ENCODE peak calls at places on chromosomes 6 and 20, in seven cellular contexts. C is lung, I is spleen, Y is fibroblast of the aortic adventitia, F is fibroblast of lung, G is foreskin fibroblast, D is left ventricle myocardium inferior. A is an unnamed sample.

GRCh38 chr6:134495893-134496253 is 178.0 kb upstream of the SGK1 start:
- DNase-seq in C (no peak), I (no peak), Y (no peak), F (no peak), G (no peak), D (no peak), A (no peak)

GRCh38 chr6:41545703-41546474 is at the start of gene FOXP4:
- DNase-seq in C (peak), I (peak), Y (peak), F (peak), G (peak), D (peak), A (peak)

GRCh38 chr6:99779631-99780555 is 173.3 kb downstream of the PRDM13 start:
- DNase-seq in C (no peak), I (no peak), Y (no peak), F (no peak), G (no peak), D (no peak), A (no peak)

GRCh38 chr6:136792945-136793289 is 640 bp upstream of the MAP3K5 start:
- DNase-seq in C (peak), I (peak), Y (peak), F (peak), G (peak), D (peak), A (peak)

GRCh38 chr20:60101201-60101893 is 143.1 kb downstream of the CDH26 start:
- DNase-seq in C (peak), I (no peak), Y (no peak), F (no peak), G (no peak), D (no peak), A (no peak)

GRCh38 chr20:53903652-53903987 is 166.8 kb downstream of the BCAS1 start:
- DNase-seq in C (no peak), I (no peak), Y (peak), F (no peak), G (peak), D (no peak), A (no peak)

GRCh38 chr6:151240036-151240685 is 394 bp downstream of the AKAP12 start:
- DNase-seq in C (peak), I (peak), Y (peak), F (peak), G (peak), D (peak), A (peak)

GRCh38 chr20:45405566-45406259 is 2.4 kb upstream of the DBNDD2 start:
- DNase-seq in C (no peak), I (no peak), Y (peak), F (no peak), G (peak), D (peak), A (no peak)

GRCh38 chr20:37457928-37458327 is 63.1 kb upstream of the NNAT start:
- DNase-seq in C (no peak), I (no peak), Y (no peak), F (no peak), G (no peak), D (no peak), A (no peak)

GRCh38 chr6:38806271-38806670 is 91.2 kb downstream of the DNAH8 start:
- DNase-seq in C (no peak), I (no peak), Y (no peak), F (no peak), G (no peak), D (no peak), A (peak)

GRCh38 chr6:56803594-56803993 is 151.3 kb upstream of the BEND6 start:
- DNase-seq in C (no peak), I (no peak), Y (peak), F (peak), G (peak), D (no peak), A (no peak)

GRCh38 chr20:44393608-44394519 is 38.4 kb downstream of the HNF4A start:
- DNase-seq in C (no peak), I (no peak), Y (no peak), F (no peak), G (no peak), D (no peak), A (no peak)

GRCh38 chr20:44395183-44395962 is 39.9 kb downstream of the HNF4A start:
- DNase-seq in C (no peak), I (no peak), Y (no peak), F (no peak), G (no peak), D (no peak), A (no peak)

GRCh38 chr20:44392088-44392775 is 36.7 kb downstream of the HNF4A start:
- DNase-seq in C (no peak), I (no peak), Y (no peak), F (no peak), G (no peak), D (no peak), A (no peak)

GRCh38 chr20:44394520-44395182 is 39.2 kb downstream of the HNF4A start:
- DNase-seq in C (no peak), I (no peak), Y (no peak), F (peak), G (no peak), D (no peak), A (no peak)

DNA sequence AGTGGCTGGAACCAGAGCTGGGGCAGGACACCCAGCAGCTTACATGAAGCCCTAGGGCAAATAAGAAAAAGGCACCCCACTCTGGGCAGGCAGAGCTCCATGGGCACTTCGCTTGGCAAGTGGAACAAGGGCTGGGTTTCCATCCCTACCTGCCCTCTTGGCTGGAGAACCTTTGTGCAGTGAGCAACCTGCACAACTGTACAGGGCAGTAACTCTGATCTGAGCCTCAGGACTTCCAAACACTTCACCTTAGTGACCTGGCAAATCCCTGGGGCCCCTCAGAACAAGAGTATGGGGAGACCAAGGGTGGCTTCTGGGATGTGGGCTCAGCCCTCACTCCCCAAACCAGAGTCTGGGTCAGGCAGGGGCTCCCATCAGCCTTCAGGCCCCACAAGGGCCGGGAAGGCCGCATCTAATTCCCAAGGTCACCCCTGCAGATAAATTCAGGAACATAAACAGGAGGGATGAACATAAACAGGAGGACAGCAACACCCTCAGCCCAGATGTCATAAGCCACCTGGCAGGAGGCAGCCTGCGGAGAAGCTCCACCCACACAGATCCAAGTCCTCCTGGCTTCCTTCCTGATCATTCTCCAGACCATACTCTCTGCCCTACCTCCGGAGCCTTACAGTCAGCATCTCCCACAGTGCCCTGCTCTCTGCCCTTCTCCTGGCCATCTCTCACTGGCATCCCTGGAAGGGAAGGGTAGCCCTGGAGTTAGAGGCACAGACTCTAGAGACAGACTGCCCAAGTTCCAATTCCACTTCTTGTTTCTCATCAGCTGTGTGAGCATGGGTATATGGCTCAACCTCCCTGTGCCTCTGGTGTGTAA is 37.5 kb downstream of the HNF4A start:
- DNase-seq in C (no peak), I (no peak), Y (no peak), F (no peak), G (no peak), D (no peak), A (no peak)
- H3K4me3 ChIP-seq in C (no peak), I (no peak), Y (no peak), F (no peak), G (no peak), D (no peak), A (no peak)

GRCh38 chr6:3205913-3206312 is 21.5 kb downstream of the TUBB2B start:
- DNase-seq in C (no peak), I (no peak), Y (peak), F (peak), G (peak), D (no peak), A (peak)

GRCh38 chr6:3208096-3208774 is 19.2 kb downstream of the TUBB2B start:
- DNase-seq in C (no peak), I (no peak), Y (peak), F (peak), G (peak), D (no peak), A (no peak)

GRCh38 chr6:3204921-3205320 is 22.5 kb downstream of the TUBB2B start:
- DNase-seq in C (no peak), I (no peak), Y (no peak), F (no peak), G (no peak), D (no peak), A (no peak)

GRCh38 chr6:3208775-3209113 is 18.7 kb downstream of the TUBB2B start:
- DNase-seq in C (no peak), I (no peak), Y (no peak), F (no peak), G (no peak), D (no peak), A (no peak)

DNA sequence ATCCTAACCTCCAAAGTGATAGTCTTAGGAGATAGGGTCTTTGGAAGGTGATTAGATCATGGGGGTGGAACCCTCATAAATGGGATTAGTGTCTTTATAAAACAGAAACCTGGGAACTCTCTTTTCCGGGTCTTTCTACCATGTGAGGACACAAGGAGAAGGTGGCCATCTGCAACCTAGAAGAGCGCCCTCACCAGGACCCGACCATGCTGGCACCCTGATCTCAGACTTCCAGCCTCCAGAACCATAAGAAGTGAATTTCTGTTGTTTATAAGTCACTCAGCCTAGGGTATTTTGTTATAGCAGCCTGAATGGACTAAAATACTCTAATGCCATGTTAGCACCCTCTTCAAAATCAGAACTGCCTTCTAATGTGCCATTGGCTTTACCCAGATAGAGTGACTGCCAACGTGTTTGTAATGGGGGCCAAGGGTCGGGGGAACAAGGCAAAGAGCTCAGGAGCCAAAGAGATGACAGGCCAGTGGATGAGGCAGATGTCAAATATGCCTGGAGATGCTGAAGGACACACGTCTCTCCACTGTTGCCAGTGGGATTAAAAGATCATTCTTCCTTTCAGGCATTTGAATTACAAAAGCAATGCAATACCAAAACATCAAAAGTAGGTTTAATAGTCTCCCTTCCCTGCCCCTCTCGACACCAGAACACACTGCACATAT is 21.0 kb downstream of the TUBB2B start:
- DNase-seq in C (no peak), I (no peak), Y (no peak), F (no peak), G (no peak), D (no peak), A (no peak)
- TF ChIP-seq CTCF in C (no peak), I (no peak), Y (no peak), F (no peak), G (no peak), D (no peak), A (no peak)

DNA sequence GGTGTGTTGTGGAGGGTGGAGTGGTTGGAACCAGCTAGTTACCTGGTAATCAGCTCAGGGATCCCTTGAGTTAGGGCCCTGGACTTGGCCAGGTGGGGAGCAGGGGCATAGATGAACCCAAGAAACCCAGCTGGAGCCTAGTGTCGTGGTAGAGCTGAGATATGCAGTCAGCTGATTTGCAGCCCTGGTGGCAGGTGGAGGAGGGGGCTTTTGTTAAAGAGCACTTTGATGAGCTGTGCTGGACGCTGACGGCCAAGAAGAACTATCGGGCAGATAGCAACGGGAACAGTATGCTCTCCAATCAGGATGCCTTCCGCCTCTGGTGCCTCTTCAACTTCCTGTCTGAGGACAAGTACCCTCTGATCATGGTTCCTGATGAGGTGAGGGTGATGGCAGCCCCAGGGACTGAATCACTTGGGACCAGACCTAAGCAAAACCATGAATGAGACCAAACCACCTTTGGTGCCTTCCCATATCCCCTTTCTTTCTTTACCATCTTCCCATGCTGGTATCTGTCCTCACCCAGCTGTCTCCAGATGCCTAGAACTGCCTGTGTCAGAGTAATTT is 12.7 kb downstream of the DEF6 start:
- DNase-seq in C (no peak), I (peak), Y (no peak), F (no peak), G (no peak), D (no peak), A (no peak)
- H3K4me3 ChIP-seq in C (no peak), I (no peak), Y (no peak), F (no peak), G (no peak), D (no peak), A (no peak)

GRCh38 chr6:111985202-111985731 is 68.6 kb upstream of the CCN6 start:
- DNase-seq in C (peak), I (no peak), Y (peak), F (peak), G (peak), D (no peak), A (no peak)
- TF ChIP-seq CTCF in C (no peak), I (no peak), Y (no peak), F (no peak), G (no peak), D (no peak), A (no peak)

GRCh38 chr6:165804331-165805066 is 141.5 kb upstream of the PDE10A start:
- DNase-seq in C (no peak), I (no peak), Y (peak), F (no peak), G (no peak), D (peak), A (no peak)

GRCh38 chr6:165805604-165806003 is 142.6 kb upstream of the PDE10A start:
- DNase-seq in C (no peak), I (no peak), Y (no peak), F (no peak), G (no peak), D (no peak), A (no peak)

GRCh38 chr6:165807249-165807951 is 144.4 kb upstream of the PDE10A start:
- DNase-seq in C (no peak), I (no peak), Y (no peak), F (no peak), G (no peak), D (peak), A (no peak)

GRCh38 chr6:165806126-165806810 is 143.2 kb upstream of the PDE10A start:
- DNase-seq in C (no peak), I (no peak), Y (no peak), F (no peak), G (no peak), D (no peak), A (no peak)

GRCh38 chr6:165805067-165805525 is 142.1 kb upstream of the PDE10A start:
- DNase-seq in C (no peak), I (no peak), Y (no peak), F (no peak), G (no peak), D (no peak), A (no peak)
- H3K4me3 ChIP-seq in C (no peak), I (no peak), Y (no peak), F (no peak), G (no peak), D (peak), A (no peak)

GRCh38 chr20:49821850-49822249 is 9.2 kb downstream of the SLC9A8 start:
- DNase-seq in C (no peak), I (no peak), Y (peak), F (peak), G (peak), D (no peak), A (no peak)
- TF ChIP-seq CTCF in C (no peak), I (no peak), Y (peak), F (peak), G (peak), D (peak), A (peak)

GRCh38 chr6:5999688-6000608 is 6.8 kb downstream of the NRN1 start:
- DNase-seq in C (no peak), I (peak), Y (no peak), F (no peak), G (no peak), D (no peak), A (no peak)
- H3K4me3 ChIP-seq in C (no peak), I (no peak), Y (no peak), F (no peak), G (peak), D (peak), A (no peak)

DNA sequence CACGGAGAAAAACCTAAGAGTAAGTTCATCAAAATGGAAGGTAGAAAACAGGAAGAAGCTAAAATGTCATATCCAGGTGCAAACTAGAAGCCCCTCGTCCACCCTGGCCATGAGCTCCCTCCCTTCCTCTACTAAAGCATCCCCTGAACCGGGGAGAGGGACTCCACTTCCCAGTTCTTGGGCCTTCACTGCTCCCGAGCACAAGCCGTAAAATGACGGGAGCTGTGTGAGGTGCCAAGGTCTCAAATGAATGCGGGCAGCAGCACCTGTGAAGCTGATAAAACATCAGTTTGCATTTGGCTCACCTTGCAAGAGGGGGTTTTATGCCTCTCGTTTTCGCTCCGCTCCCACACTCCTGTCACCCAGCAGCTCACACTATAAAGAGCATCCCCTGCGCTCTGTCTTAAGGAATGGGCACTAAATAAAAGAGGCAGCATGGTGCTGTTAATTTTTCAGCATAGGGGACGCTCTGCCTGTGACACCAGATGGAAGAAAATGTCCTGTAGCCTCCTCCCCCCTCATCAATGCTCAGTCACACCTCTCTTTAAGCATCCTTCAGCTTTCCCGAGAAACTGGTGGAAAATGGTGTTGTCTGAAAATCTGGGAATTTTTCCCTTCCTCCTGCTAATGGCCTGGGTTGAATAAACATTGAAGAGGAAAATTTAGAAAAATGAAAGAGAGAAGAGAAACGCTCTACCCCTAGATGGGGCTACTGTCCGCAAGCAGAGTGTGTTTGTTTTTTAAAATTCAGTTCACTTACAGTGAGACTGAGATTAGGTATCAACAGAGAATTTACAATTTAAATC is 563.0 kb upstream of the AGPAT4 start:
- DNase-seq in C (no peak), I (no peak), Y (no peak), F (peak), G (peak), D (no peak), A (no peak)
- TF ChIP-seq CTCF in C (no peak), I (no peak), Y (no peak), F (no peak), G (no peak), D (peak), A (no peak)

GRCh38 chr20:31604567-31605030 is 490 bp upstream of the ID1 start:
- DNase-seq in C (no peak), I (no peak), Y (no peak), F (no peak), G (no peak), D (no peak), A (no peak)
- H3K4me3 ChIP-seq in C (peak), I (peak), Y (peak), F (peak), G (peak), D (peak), A (peak)